ENCODE peak calls at places on chromosomes 6 and 20, in four cellular contexts. J is mucosa of gallbladder, G is NB4, T is GM12865. O is an unnamed sample.

GRCh38 chr6:135144678-135145508 is 36.2 kb upstream of the MYB start:
- DNase-seq in J (no peak), G (peak; percentile 75), T (peak; percentile 62), O (peak; percentile 42)

GRCh38 chr6:35919827-35920751 is 809 bp downstream of the SRPK1 start:
- DNase-seq in T (peak; percentile 57), J (peak; percentile 33), G (peak; percentile 75), O (peak; percentile 62)

GRCh38 chr20:17868146-17868545 is 100.4 kb downstream of the SNX5 start:
- DNase-seq in T (no peak), G (no peak), J (no peak), O (no peak)

GRCh38 chr20:40865095-40865494 is 163.5 kb upstream of the TOP1 start:
- DNase-seq in T (no peak), G (no peak), J (no peak), O (no peak)

GRCh38 chr6:169700296-169700695 is 1.5 kb downstream of the WDR27 start:
- DNase-seq in T (no peak), G (peak; percentile 67), J (no peak), O (no peak)

GRCh38 chr6:149293244-149293643 is 24.3 kb upstream of the TAB2 start:
- DNase-seq in T (no peak), G (no peak), J (no peak), O (no peak)

GRCh38 chr20:32463642-32464400 is 105.7 kb downstream of the ASXL1 start:
- DNase-seq in J (peak; percentile 76), G (no peak), T (no peak), O (peak; percentile 48)

GRCh38 chr6:5323979-5324378 is 62.7 kb downstream of the FARS2 start:
- DNase-seq in J (no peak), T (no peak), G (no peak), O (no peak)